ENCODE peak calls at places on chromosomes 5 and 9, in seven cellular contexts. Y is iPS-NIHi11, P is ureter, I is BE2C, S is SJSA1, N is NCI-H2029, D is left ventricle myocardium inferior. G is an unnamed sample.

GRCh38 chr9:108691614-108692013 is 164.2 kb downstream of the ACTL7B start:
- DNase-seq in N (peak; percentile 71), S (no peak), Y (no peak), P (peak; percentile 58), D (no peak), I (no peak), G (no peak)

GRCh38 chr5:74342189-74342588 is 298.3 kb downstream of the ENC1 start:
- DNase-seq in D (no peak), N (no peak), S (no peak), I (no peak), P (no peak), Y (no peak), G (no peak)

GRCh38 chr5:138686668-138687067 is 66.6 kb upstream of the CTNNA1 start:
- DNase-seq in Y (no peak), I (no peak), N (no peak), S (peak; percentile 26), P (no peak), D (no peak), G (peak; percentile 68)

GRCh38 chr9:109289186-109289585 is 31.7 kb downstream of the EPB41L4B start:
- DNase-seq in S (no peak), I (no peak), P (no peak), D (no peak), Y (peak; percentile 29), N (peak; percentile 57), G (no peak)

GRCh38 chr9:109733690-109734089 is 46.3 kb upstream of the PALM2AKAP2 start:
- DNase-seq in N (no peak), I (no peak), D (no peak), P (no peak), Y (no peak), S (no peak), G (peak; percentile 69)

GRCh38 chr9:116282598-116282997 is 129.0 kb downstream of the PAPPA start:
- DNase-seq in I (no peak), P (no peak), D (no peak), Y (no peak), N (peak; percentile 14), S (no peak), G (no peak)

GRCh38 chr9:131755541-131756198 is 15.8 kb upstream of the RAPGEF1 start:
- DNase-seq in P (peak; percentile 79), I (peak; percentile 91), Y (peak; percentile 81), D (peak; percentile 78), S (peak; percentile 45), N (peak; percentile 86), G (peak; percentile 59)

GRCh38 chr5:134224905-134225779 is 731 bp downstream of the PPP2CA start:
- DNase-seq in P (peak; percentile 60), D (peak; percentile 50), S (peak; percentile 87), I (peak; percentile 85), Y (peak; percentile 90), N (peak; percentile 47), G (peak; percentile 48)

GRCh38 chr9:77865385-77865784 is 166.2 kb downstream of the GNAQ start:
- DNase-seq in I (no peak), P (no peak), N (no peak), Y (no peak), D (no peak), S (no peak), G (no peak)

GRCh38 chr5:169164481-169164925 is 136.4 kb downstream of the SLIT3 start:
- DNase-seq in D (no peak), N (no peak), P (peak; percentile 49), S (peak; percentile 99), Y (peak; percentile 78), I (peak; percentile 31), G (peak; percentile 94)

GRCh38 chr5:41790038-41790776 is 80.0 kb downstream of the OXCT1 start:
- DNase-seq in N (no peak), P (no peak), Y (no peak), S (no peak), I (peak; percentile 15), D (no peak), G (no peak)

GRCh38 chr5:133924221-133924920 is 44.1 kb downstream of the C5orf15 start:
- DNase-seq in P (no peak), S (no peak), Y (no peak), I (peak; percentile 62), D (no peak), N (no peak), G (no peak)

GRCh38 chr9:114611516-114612271 is 603 bp downstream of the TMEM268 start:
- DNase-seq in P (peak; percentile 74), I (peak; percentile 55), Y (peak; percentile 83), D (peak; percentile 58), N (no peak), S (peak; percentile 70), G (peak; percentile 63)

GRCh38 chr9:129908846-129909245 is 73.6 kb downstream of the USP20 start:
- DNase-seq in Y (no peak), P (no peak), I (no peak), N (no peak), D (no peak), S (no peak), G (no peak)

GRCh38 chr5:15977851-15978250 is 201.7 kb downstream of the MARCHF11 start:
- DNase-seq in I (no peak), N (no peak), D (no peak), Y (no peak), P (no peak), S (no peak), G (no peak)

GRCh38 chr5:67350600-67351315 is 154.2 kb upstream of the CD180 start:
- DNase-seq in P (no peak), I (peak; percentile 49), Y (no peak), D (no peak), N (peak; percentile 28), S (peak; percentile 17), G (peak; percentile 78)

GRCh38 chr5:179699640-179700298 is 1.0 kb downstream of the CANX start:
- DNase-seq in I (peak; percentile 27), Y (no peak), S (no peak), D (no peak), N (peak; percentile 63), P (no peak), G (no peak)

GRCh38 chr5:17763301-17763700 is 129.0 kb downstream of the TAF11L14 start:
- DNase-seq in N (no peak), Y (no peak), S (no peak), D (no peak), I (no peak), P (no peak), G (no peak)

GRCh38 chr9:136052433-136052880 is 42.6 kb downstream of the NACC2 start:
- DNase-seq in I (no peak), D (no peak), Y (peak; percentile 70), P (peak; percentile 49), S (peak; percentile 70), N (no peak), G (peak; percentile 57)

GRCh38 chr5:149002053-149002452 is 60.8 kb downstream of the SH3TC2 start:
- DNase-seq in N (no peak), P (no peak), S (peak; percentile 100), D (no peak), Y (peak; percentile 68), I (no peak), G (peak; percentile 99)

GRCh38 chr5:141560141-141560540 is 58.7 kb downstream of the DIAPH1 start:
- DNase-seq in Y (no peak), D (no peak), P (no peak), S (peak; percentile 20), N (peak; percentile 84), I (no peak), G (no peak)

GRCh38 chr5:135203593-135204036 is 169.6 kb upstream of the PITX1 start:
- DNase-seq in N (no peak), P (no peak), Y (no peak), I (no peak), S (no peak), D (no peak), G (peak; percentile 32)

GRCh38 chr9:34684145-34684544 is 6.9 kb downstream of the CCL19 start:
- DNase-seq in N (no peak), Y (no peak), P (no peak), I (no peak), S (no peak), D (no peak), G (no peak)